ENCODE peak calls at places on chromosomes 11 and 22, in five cellular contexts. Y is RKO; S is CD8-positive, alpha-beta T cell; R is GM13977; M is Daoy. G is an unnamed sample.

GRCh38 chr11:44708523-44709280 is 18.1 kb upstream of the TSPAN18 start:
- DNase-seq in Y (no peak), R (no peak), M (peak), S (no peak), G (no peak)

GRCh38 chr22:36435516-36436415 is 45.7 kb downstream of the TXN2 start:
- DNase-seq in M (no peak), Y (no peak), S (peak), R (peak), G (no peak)

GRCh38 chr11:10379871-10380568 is 75.0 kb upstream of the AMPD3 start:
- DNase-seq in S (no peak), M (no peak), R (no peak), Y (no peak), G (peak)

GRCh38 chr11:113104390-113105251 is 143.4 kb downstream of the NCAM1 start:
- DNase-seq in Y (no peak), M (no peak), R (no peak), S (no peak), G (no peak)

GRCh38 chr11:27857588-27857987 is 157.3 kb upstream of the BDNF start:
- DNase-seq in Y (no peak), R (no peak), S (no peak), M (no peak), G (peak)

GRCh38 chr11:19961225-19961624 is 199.1 kb downstream of the DBX1 start:
- DNase-seq in S (no peak), R (no peak), Y (no peak), M (no peak), G (no peak)

GRCh38 chr22:47042116-47042825 is 279.8 kb downstream of the TBC1D22A start:
- DNase-seq in Y (no peak), M (no peak), R (no peak), S (no peak), G (no peak)

GRCh38 chr11:7353100-7353499 is 101.4 kb downstream of the SYT9 start:
- DNase-seq in R (peak), S (no peak), M (peak), Y (peak), G (no peak)

GRCh38 chr22:37496651-37497599 is 10.7 kb upstream of the MFNG start:
- DNase-seq in R (no peak), M (peak), S (no peak), Y (peak), G (no peak)

GRCh38 chr22:42269407-42270177 is 861 bp downstream of the TCF20 start:
- DNase-seq in M (peak), Y (peak), S (peak), R (peak), G (peak)

GRCh38 chr22:43983808-43984207 is 28.6 kb downstream of the SAMM50 start:
- DNase-seq in Y (no peak), R (no peak), S (no peak), M (no peak), G (no peak)

GRCh38 chr11:134661660-134662059 is 249.6 kb upstream of the B3GAT1 start:
- DNase-seq in M (no peak), R (no peak), Y (no peak), S (no peak), G (no peak)

GRCh38 chr11:86579406-86579731 is 93.0 kb downstream of the ME3 start:
- DNase-seq in S (no peak), R (no peak), Y (no peak), M (no peak), G (no peak)

GRCh38 chr11:123168236-123168635 is 26.8 kb downstream of the CLMP start:
- DNase-seq in Y (no peak), M (no peak), R (no peak), S (no peak), G (no peak)

GRCh38 chr22:45240810-45241631 is at the start of gene KIAA0930:
- DNase-seq in M (peak), Y (peak), R (peak), S (peak), G (peak)

GRCh38 chr11:73221451-73221850 is 3.4 kb downstream of the P2RY2 start:
- DNase-seq in R (peak), M (no peak), Y (no peak), S (no peak), G (no peak)

GRCh38 chr11:7558046-7558445 is 44.2 kb downstream of the PPFIBP2 start:
- DNase-seq in S (no peak), M (no peak), R (no peak), Y (no peak), G (no peak)

GRCh38 chr11:34840736-34841386 is 75.3 kb downstream of the APIP start:
- DNase-seq in S (peak), Y (peak), M (peak), R (peak), G (no peak)

GRCh38 chr22:17101475-17102296 is 16.9 kb downstream of the IL17RA start:
- DNase-seq in Y (no peak), M (no peak), S (no peak), R (no peak), G (no peak)

GRCh38 chr22:39646614-39647210 is 76.2 kb downstream of the CACNA1I start:
- DNase-seq in S (no peak), Y (no peak), M (no peak), R (no peak), G (peak)

GRCh38 chr22:42326301-42326700 is 55.8 kb upstream of the TCF20 start:
- DNase-seq in Y (no peak), R (no peak), M (no peak), S (no peak), G (no peak)

GRCh38 chr11:131609317-131609716 is 238.9 kb downstream of the NTM start:
- DNase-seq in R (no peak), Y (no peak), S (no peak), M (peak), G (no peak)

GRCh38 chr11:110286298-110287040 is 9.9 kb downstream of the RDX start:
- DNase-seq in Y (no peak), S (no peak), R (no peak), M (no peak), G (peak)

GRCh38 chr11:105673089-105673488 is 63.2 kb downstream of the GRIA4 start:
- DNase-seq in Y (peak), R (no peak), M (peak), S (no peak), G (no peak)

GRCh38 chr11:102837151-102837550 is 6.3 kb downstream of the MMP3 start:
- DNase-seq in Y (no peak), S (no peak), M (no peak), R (no peak), G (no peak)

GRCh38 chr11:119795231-119795630 is 66.2 kb upstream of the NECTIN1 start:
- DNase-seq in M (peak), R (no peak), Y (peak), S (no peak), G (no peak)

G was measured in NCI-H1105.